ENCODE peak calls at places on chromosomes 1 and 21, in six cellular contexts. M, X, D, K, W and B are unnamed samples.

GRCh38 chr1:83942914-83943313 is 56.0 kb downstream of the TTLL7 start:
- DNase-seq in W (no peak), K (no peak), X (no peak), D (no peak), M (no peak), B (no peak)

GRCh38 chr1:234573711-234574299 is 36.2 kb downstream of the IRF2BP2 start:
- DNase-seq in K (no peak), M (no peak), X (no peak), D (no peak), W (no peak), B (no peak)

GRCh38 chr1:115300087-115300856 is 37.8 kb downstream of the NGF start:
- DNase-seq in X (no peak), K (no peak), W (no peak), D (no peak), M (no peak), B (no peak)

GRCh38 chr1:32266926-32267645 is 16.0 kb downstream of the LCK start:
- DNase-seq in K (no peak), D (peak), X (no peak), W (no peak), M (no peak), B (no peak)

GRCh38 chr1:40745180-40745579 is 38.4 kb upstream of the KCNQ4 start:
- DNase-seq in W (no peak), D (no peak), K (no peak), M (no peak), X (no peak), B (no peak)

GRCh38 chr1:7747605-7748004 is 23.5 kb upstream of the VAMP3 start:
- DNase-seq in M (no peak), D (peak), X (no peak), K (no peak), W (no peak), B (no peak)

GRCh38 chr21:17512245-17513213 is at the start of gene CXADR:
- DNase-seq in W (peak), X (peak), M (peak), D (peak), K (peak), B (no peak)

GRCh38 chr1:91173379-91173890 is 151.6 kb upstream of the ZNF644 start:
- DNase-seq in M (no peak), W (no peak), K (no peak), X (no peak), D (no peak), B (no peak)

GRCh38 chr1:201769966-201770365 is 59.0 kb upstream of the IPO9 start:
- DNase-seq in M (no peak), W (peak), D (no peak), X (no peak), K (no peak), B (no peak)

GRCh38 chr1:17304155-17304826 is 3.7 kb upstream of the PADI4 start:
- DNase-seq in D (no peak), K (no peak), W (no peak), M (no peak), X (no peak), B (no peak)

GRCh38 chr1:203200916-203201315 is 14.4 kb upstream of the CHI3L1 start:
- DNase-seq in D (no peak), X (no peak), W (no peak), K (no peak), M (no peak), B (no peak)